ENCODE peak calls at places on chromosomes 6 and 20, in seven cellular contexts. V is CD8-positive, alpha-beta T cell; S is suprapubic skin; I is RWPE2; Z is A549; Q is heart right ventricle; Y is left ventricle myocardium inferior. M is an unnamed sample.
A peak's percentile ranks its signal among the peaks of the same experiment; 100 is the strongest.

GRCh38 chr20:37298190-37298939 is 8.9 kb downstream of the MANBAL start:
- DNase-seq in Q (no peak), Z (no peak), I (peak; percentile 92), S (no peak), Y (no peak), V (no peak), M (peak; percentile 54)

GRCh38 chr6:44530209-44530909 is 142.9 kb downstream of the CDC5L start:
- DNase-seq in V (no peak), Z (no peak), S (no peak), I (no peak), Y (no peak), Q (no peak), M (no peak)

GRCh38 chr6:157510329-157511188 is 129.6 kb downstream of the ZDHHC14 start:
- DNase-seq in I (no peak), Y (no peak), V (peak; percentile 9), S (no peak), Z (no peak), Q (no peak), M (no peak)

GRCh38 chr20:22825076-22825475 is 210.0 kb upstream of the SSTR4 start:
- DNase-seq in Q (no peak), V (no peak), S (no peak), I (no peak), Y (no peak), Z (no peak), M (no peak)

GRCh38 chr20:8671366-8671943 is 397.4 kb upstream of the PLCB4 start:
- DNase-seq in V (no peak), S (no peak), Y (no peak), I (no peak), Q (no peak), Z (no peak), M (no peak)

GRCh38 chr20:34377072-34377847 is 14.2 kb downstream of the ITCH start:
- DNase-seq in S (no peak), V (no peak), Z (no peak), Y (no peak), Q (no peak), I (peak; percentile 53), M (no peak)

GRCh38 chr20:41649489-41649888 is 31.3 kb upstream of the CHD6 start:
- DNase-seq in V (no peak), I (no peak), Z (no peak), Y (no peak), Q (no peak), S (no peak), M (no peak)

GRCh38 chr20:38303908-38304379 is at the start of gene BPI:
- DNase-seq in Q (no peak), Z (no peak), Y (peak; percentile 27), V (no peak), I (no peak), S (no peak), M (peak; percentile 38)

GRCh38 chr6:80151641-80152040 is 45.2 kb downstream of the BCKDHB start:
- DNase-seq in Z (no peak), I (no peak), S (no peak), V (no peak), Q (no peak), Y (no peak), M (no peak)

GRCh38 chr6:96391776-96392175 is 129.8 kb upstream of the UFL1 start:
- DNase-seq in S (no peak), I (no peak), V (no peak), Q (no peak), Y (no peak), Z (no peak), M (no peak)

GRCh38 chr6:74404366-74404765 is 708.4 kb downstream of the CD109 start:
- DNase-seq in S (no peak), Q (no peak), Y (no peak), V (no peak), I (no peak), Z (no peak), M (no peak)

GRCh38 chr20:39453890-39454289 is 491.7 kb downstream of the DHX35 start:
- DNase-seq in S (no peak), Y (no peak), Q (no peak), V (no peak), Z (no peak), I (peak; percentile 64), M (no peak)

GRCh38 chr6:84762220-84762940 is 2.0 kb downstream of the TBX18 start:
- DNase-seq in Z (peak; percentile 15), V (no peak), Q (peak; percentile 22), Y (no peak), S (no peak), I (no peak), M (peak; percentile 48)

GRCh38 chr6:103122766-103123601 is 1729.5 kb downstream of the GRIK2 start:
- DNase-seq in S (no peak), Z (no peak), Q (no peak), I (peak; percentile 47), V (no peak), Y (no peak), M (no peak)

GRCh38 chr6:124298682-124299081 is 495.0 kb downstream of the NKAIN2 start:
- DNase-seq in V (no peak), Z (no peak), Y (no peak), I (no peak), S (no peak), Q (no peak), M (no peak)

GRCh38 chr6:124066995-124067552 is 263.4 kb downstream of the NKAIN2 start:
- DNase-seq in Y (no peak), I (no peak), Z (no peak), V (no peak), S (no peak), Q (no peak), M (no peak)

GRCh38 chr6:168206681-168207274 is 112.8 kb downstream of the DACT2 start:
- DNase-seq in Z (no peak), V (no peak), S (no peak), I (no peak), Q (no peak), Y (no peak), M (no peak)

GRCh38 chr6:150641398-150642139 is 41.9 kb downstream of the PLEKHG1 start:
- DNase-seq in V (no peak), S (no peak), Y (no peak), I (no peak), Q (no peak), Z (no peak), M (no peak)

GRCh38 chr6:109172096-109172495 is 76.8 kb downstream of the CEP57L1 start:
- DNase-seq in S (no peak), Q (no peak), Z (no peak), Y (no peak), V (no peak), I (no peak), M (no peak)

GRCh38 chr6:99846021-99846420 is 148.0 kb downstream of the MCHR2 start:
- DNase-seq in I (no peak), Q (no peak), Y (no peak), V (no peak), Z (no peak), S (no peak), M (no peak)

GRCh38 chr6:34656378-34657036 is 40.1 kb downstream of the ILRUN start:
- DNase-seq in Y (no peak), Q (no peak), I (no peak), Z (no peak), V (no peak), S (no peak), M (no peak)

GRCh38 chr6:56772737-56773184 is 130.1 kb upstream of the DST start:
- DNase-seq in S (no peak), V (no peak), Y (peak; percentile 47), Q (no peak), I (no peak), Z (peak; percentile 16), M (peak; percentile 77)
- TF ChIP-seq CTCF in S (no peak), V (no peak), Y (no peak), Q (no peak), I (no peak), Z (no peak), M (no peak)

GRCh38 chr20:49478754-49479689 is 3.4 kb downstream of the KCNB1 start:
- DNase-seq in Y (no peak), I (no peak), V (no peak), Q (no peak), S (no peak), Z (no peak), M (no peak)
- H3K27ac ChIP-seq in Y (no peak overlapping the region), I (no peak overlapping the region), V (no peak overlapping the region), Q (no peak overlapping the region), S (no peak overlapping the region), Z (no peak overlapping the region), M (no peak overlapping the region)

DNA sequence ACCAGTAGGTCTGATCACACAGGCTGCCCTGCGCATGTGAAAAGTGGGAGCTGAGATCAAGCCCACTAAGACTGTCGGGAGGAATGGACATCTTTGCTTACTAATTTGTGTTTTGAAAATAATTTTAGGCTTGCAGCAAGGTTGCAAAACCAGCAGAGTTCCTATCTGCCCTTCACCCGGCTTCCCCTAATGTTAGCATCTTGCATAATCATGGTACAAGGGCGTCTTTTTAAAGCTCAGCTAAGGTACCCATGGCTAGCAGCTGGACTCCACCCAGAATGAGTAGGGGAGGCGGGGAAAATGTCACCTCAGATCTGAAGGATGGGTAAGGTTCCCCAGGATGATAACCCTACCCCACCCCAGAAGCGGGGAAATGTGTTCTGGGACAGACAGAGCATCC is 25.3 kb upstream of the BMP7 start:
- DNase-seq in I (no peak), V (no peak), Q (no peak), Z (no peak), Y (no peak), S (no peak), M (no peak)
- H3K4me1 ChIP-seq in I (no peaks in the 10 kb centered on the region), V (no peaks in the 10 kb centered on the region), Q (no peaks in the 10 kb centered on the region), Z (no peaks in the 10 kb centered on the region), Y (peaks cover 10% of the 10 kb centered on the region), S (peaks cover 31% of the 10 kb centered on the region), M (no peaks in the 10 kb centered on the region)

DNA sequence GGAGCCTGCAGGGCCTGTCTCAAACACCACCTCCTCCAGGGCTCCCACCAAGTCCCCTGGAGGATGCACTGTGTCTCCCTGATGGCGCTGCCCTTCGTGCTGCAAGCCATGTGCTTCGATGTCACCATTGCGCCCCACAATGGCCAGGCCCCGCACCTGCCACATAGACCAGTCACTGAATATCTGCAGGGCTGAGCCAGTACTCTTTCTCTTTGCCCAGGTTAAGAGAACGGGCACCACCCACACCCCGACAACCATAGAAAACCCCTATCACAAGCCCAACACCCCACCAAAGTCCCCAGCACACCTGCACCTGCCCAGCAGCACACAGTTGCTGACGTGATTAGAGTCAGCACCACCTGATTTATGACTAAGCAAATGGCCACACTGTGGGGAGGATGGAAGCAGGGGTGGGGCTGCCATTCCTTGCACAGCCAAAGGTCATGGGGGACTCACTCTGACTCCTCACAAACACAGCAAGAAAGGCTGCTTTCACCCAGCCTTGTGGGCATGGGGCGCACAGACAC is 104.3 kb downstream of the SLC23A2 start:
- DNase-seq in V (no peak), S (no peak), I (no peak), Q (no peak), Y (no peak), Z (no peak), M (no peak)
- TF ChIP-seq CTCF in V (no peak), S (no peak), I (no peak), Q (no peak), Y (no peak), Z (no peak), M (no peak)

DNA sequence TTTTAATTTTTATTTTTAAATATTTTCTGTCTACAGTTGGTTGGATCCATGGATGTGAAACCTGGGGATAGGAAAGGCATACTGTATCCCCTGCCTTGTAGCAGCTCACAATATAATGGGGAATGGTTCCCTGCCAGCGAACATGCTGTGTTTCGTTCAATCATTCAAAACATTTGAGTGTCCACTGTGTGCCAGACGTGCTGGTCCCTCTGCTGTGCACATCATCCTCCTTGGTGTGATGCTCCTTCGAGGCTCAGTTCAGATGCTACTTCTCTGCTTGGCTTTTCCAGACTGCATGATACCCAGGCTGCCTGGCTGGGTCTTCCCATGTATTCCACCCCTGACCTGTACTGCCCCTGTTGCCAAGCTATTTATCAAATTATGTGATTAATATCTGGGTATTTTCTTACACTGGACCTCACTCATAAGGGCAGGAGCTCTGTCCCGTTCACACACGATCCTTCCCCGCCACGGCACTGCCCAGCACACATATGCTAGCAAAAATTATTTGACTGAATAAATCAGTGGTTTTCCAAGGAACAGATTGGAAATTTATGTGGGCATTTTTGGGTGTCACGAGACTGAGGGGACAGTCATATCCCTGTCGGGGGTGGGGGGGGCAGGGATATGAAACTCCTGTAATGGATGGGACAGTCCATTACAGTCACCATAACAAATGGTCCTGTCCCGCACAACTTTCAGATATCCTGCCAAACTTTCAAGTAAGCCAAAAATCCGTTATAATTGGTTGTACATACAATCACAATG is 4.9 kb downstream of the SDCBP2 start:
- DNase-seq in I (peak; percentile 28), Q (no peak), S (peak; percentile 61), Z (no peak), Y (no peak), V (no peak), M (peak; percentile 55)
- H3K27ac ChIP-seq in I (peak overlapping the region; percentile 81), Q (peak overlapping the region; percentile 99), S (peak overlapping the region; percentile 27), Z (no peak overlapping the region), Y (peak overlapping the region; percentile 100), V (no peak overlapping the region), M (no peak overlapping the region)

M was measured in tibial artery.